ENCODE peak calls at places on chromosomes 12 and 14, in nine cellular contexts. One of them, this sample, is unnamed.

GRCh38 chr14:61678966-61679365 is 16.3 kb upstream of the HIF1A start:
- DNase-seq in upper lobe of right lung: no peak
- DNase-seq in uterus: no peak
- DNase-seq in body of pancreas: no peak
- DNase-seq in lower lobe of right lung: no peak
- DNase-seq in GM23248: peak; percentile 17
- DNase-seq in neural progenitor cell: peak; percentile 86
- DNase-seq in ascending aorta: no peak
- DNase-seq in heart left ventricle: no peak
- DNase-seq in this sample: no peak

GRCh38 chr14:102500190-102500661 is 9.3 kb downstream of the ANKRD9 start:
- DNase-seq in upper lobe of right lung: peak; percentile 89
- DNase-seq in uterus: peak; percentile 43
- DNase-seq in body of pancreas: no peak
- DNase-seq in lower lobe of right lung: peak; percentile 83
- DNase-seq in GM23248: peak; percentile 90
- DNase-seq in neural progenitor cell: no peak
- DNase-seq in ascending aorta: peak; percentile 64
- DNase-seq in heart left ventricle: peak; percentile 77
- DNase-seq in this sample: peak; percentile 98

GRCh38 chr12:108447168-108447840 is 67.8 kb upstream of the FICD start:
- DNase-seq in upper lobe of right lung: no peak
- DNase-seq in uterus: no peak
- DNase-seq in body of pancreas: no peak
- DNase-seq in lower lobe of right lung: no peak
- DNase-seq in GM23248: peak; percentile 51
- DNase-seq in neural progenitor cell: no peak
- DNase-seq in ascending aorta: no peak
- DNase-seq in heart left ventricle: no peak
- DNase-seq in this sample: peak; percentile 58

GRCh38 chr14:99378782-99379214 is 101.9 kb downstream of the SETD3 start:
- DNase-seq in upper lobe of right lung: no peak
- DNase-seq in uterus: no peak
- DNase-seq in body of pancreas: no peak
- DNase-seq in lower lobe of right lung: no peak
- DNase-seq in GM23248: peak; percentile 63
- DNase-seq in neural progenitor cell: no peak
- DNase-seq in ascending aorta: no peak
- DNase-seq in heart left ventricle: no peak
- DNase-seq in this sample: peak; percentile 94

GRCh38 chr12:132710062-132710421 is 600 bp upstream of the PGAM5 start:
- DNase-seq in upper lobe of right lung: no peak
- DNase-seq in uterus: no peak
- DNase-seq in body of pancreas: peak; percentile 29
- DNase-seq in lower lobe of right lung: peak; percentile 54
- DNase-seq in GM23248: peak; percentile 47
- DNase-seq in neural progenitor cell: peak; percentile 60
- DNase-seq in ascending aorta: no peak
- DNase-seq in heart left ventricle: no peak
- DNase-seq in this sample: peak; percentile 76

GRCh38 chr12:55742719-55743130 is at the start of gene GDF11:
- DNase-seq in upper lobe of right lung: peak; percentile 83
- DNase-seq in uterus: peak; percentile 87
- DNase-seq in body of pancreas: peak; percentile 71
- DNase-seq in lower lobe of right lung: peak; percentile 74
- DNase-seq in GM23248: peak; percentile 90
- DNase-seq in neural progenitor cell: peak; percentile 95
- DNase-seq in ascending aorta: no peak
- DNase-seq in heart left ventricle: peak; percentile 84
- DNase-seq in this sample: peak; percentile 99

GRCh38 chr14:32003585-32003984 is 73.5 kb upstream of the ARHGAP5 start:
- DNase-seq in upper lobe of right lung: no peak
- DNase-seq in uterus: no peak
- DNase-seq in body of pancreas: no peak
- DNase-seq in lower lobe of right lung: no peak
- DNase-seq in GM23248: no peak
- DNase-seq in neural progenitor cell: no peak
- DNase-seq in ascending aorta: no peak
- DNase-seq in heart left ventricle: no peak
- DNase-seq in this sample: no peak

GRCh38 chr12:2094597-2094996 is 41.8 kb downstream of the CACNA1C start:
- DNase-seq in upper lobe of right lung: peak; percentile 66
- DNase-seq in uterus: no peak
- DNase-seq in body of pancreas: no peak
- DNase-seq in lower lobe of right lung: no peak
- DNase-seq in GM23248: peak; percentile 71
- DNase-seq in neural progenitor cell: no peak
- DNase-seq in ascending aorta: no peak
- DNase-seq in heart left ventricle: no peak
- DNase-seq in this sample: peak; percentile 88

GRCh38 chr14:47549886-47550285 is 125.5 kb downstream of the MDGA2 start:
- DNase-seq in upper lobe of right lung: no peak
- DNase-seq in uterus: no peak
- DNase-seq in body of pancreas: no peak
- DNase-seq in lower lobe of right lung: no peak
- DNase-seq in GM23248: no peak
- DNase-seq in neural progenitor cell: no peak
- DNase-seq in ascending aorta: no peak
- DNase-seq in heart left ventricle: no peak
- DNase-seq in this sample: no peak

GRCh38 chr12:125053821-125054220 is 11.4 kb upstream of the AACS start:
- DNase-seq in upper lobe of right lung: no peak
- DNase-seq in uterus: no peak
- DNase-seq in body of pancreas: no peak
- DNase-seq in lower lobe of right lung: no peak
- DNase-seq in GM23248: no peak
- DNase-seq in neural progenitor cell: no peak
- DNase-seq in ascending aorta: no peak
- DNase-seq in heart left ventricle: no peak
- DNase-seq in this sample: no peak

GRCh38 chr14:32202468-32202865 is 602 bp downstream of the RNU6-8 start:
- DNase-seq in upper lobe of right lung: no peak
- DNase-seq in uterus: no peak
- DNase-seq in body of pancreas: no peak
- DNase-seq in lower lobe of right lung: no peak
- DNase-seq in GM23248: no peak
- DNase-seq in neural progenitor cell: peak; percentile 57
- DNase-seq in ascending aorta: no peak
- DNase-seq in heart left ventricle: no peak
- DNase-seq in this sample: no peak

GRCh38 chr14:64717870-64718269 is 13.6 kb downstream of the PLEKHG3 start:
- DNase-seq in upper lobe of right lung: no peak
- DNase-seq in uterus: no peak
- DNase-seq in body of pancreas: peak; percentile 86
- DNase-seq in lower lobe of right lung: no peak
- DNase-seq in GM23248: no peak
- DNase-seq in neural progenitor cell: no peak
- DNase-seq in ascending aorta: peak; percentile 5
- DNase-seq in heart left ventricle: no peak
- DNase-seq in this sample: peak; percentile 70

GRCh38 chr12:52514471-52515318 is 5.5 kb downstream of the KRT5 start:
- DNase-seq in upper lobe of right lung: no peak
- DNase-seq in uterus: no peak
- DNase-seq in body of pancreas: no peak
- DNase-seq in lower lobe of right lung: no peak
- DNase-seq in GM23248: no peak
- DNase-seq in neural progenitor cell: no peak
- DNase-seq in ascending aorta: no peak
- DNase-seq in heart left ventricle: no peak
- DNase-seq in this sample: no peak

GRCh38 chr12:685388-685787 is 22.1 kb upstream of the NINJ2 start:
- DNase-seq in upper lobe of right lung: no peak
- DNase-seq in uterus: no peak
- DNase-seq in body of pancreas: no peak
- DNase-seq in lower lobe of right lung: no peak
- DNase-seq in GM23248: no peak
- DNase-seq in neural progenitor cell: no peak
- DNase-seq in ascending aorta: no peak
- DNase-seq in heart left ventricle: no peak
- DNase-seq in this sample: no peak

DNA sequence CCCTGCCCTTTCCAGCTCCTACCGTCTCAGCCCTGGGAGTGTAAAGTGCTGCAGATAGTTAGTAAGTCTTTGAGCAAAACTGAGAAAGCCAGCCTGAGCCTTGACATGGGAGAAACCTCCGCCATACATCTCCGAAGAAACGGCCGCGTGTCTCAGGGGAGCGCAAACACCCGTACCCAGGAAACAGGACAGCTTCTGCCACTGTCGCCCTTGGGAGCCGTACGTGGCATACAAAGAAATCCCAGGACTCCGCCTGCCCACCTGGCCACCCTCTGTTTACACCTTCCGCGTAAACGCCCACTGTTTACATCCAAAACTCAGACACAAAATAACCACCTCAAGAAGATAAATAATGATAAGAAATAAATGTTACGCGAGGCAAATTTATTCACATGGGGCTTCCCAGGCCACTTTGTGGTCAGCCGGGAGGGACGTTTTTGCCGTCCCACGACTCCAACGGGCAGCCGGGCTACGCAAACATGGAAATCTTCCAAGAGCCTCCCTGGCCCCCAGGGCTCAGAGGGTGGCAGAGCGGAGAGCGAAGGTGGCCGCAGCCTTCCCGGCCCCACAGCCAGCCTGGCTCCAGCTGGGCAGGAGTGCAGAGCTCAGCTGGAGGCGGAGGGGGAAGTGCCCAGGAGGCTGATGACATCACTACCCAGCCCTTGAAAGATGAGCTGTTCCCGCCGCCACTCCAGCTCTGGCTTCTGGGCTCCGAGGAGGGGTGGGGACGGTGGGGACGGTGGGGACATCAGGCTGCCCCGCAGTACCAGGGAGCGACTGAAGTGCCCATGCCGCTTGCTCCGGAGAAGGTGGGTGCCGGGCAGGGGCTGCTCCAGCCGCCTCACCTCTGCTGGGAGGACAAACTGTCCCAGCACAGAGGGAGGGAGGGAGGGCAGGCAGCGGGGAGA is at the start of gene BDKRB2:
- DNase-seq in upper lobe of right lung: peak; percentile 82
- DNase-seq in uterus: peak; percentile 75
- DNase-seq in body of pancreas: peak; percentile 89
- DNase-seq in lower lobe of right lung: peak; percentile 73
- DNase-seq in GM23248: peak; percentile 95
- DNase-seq in neural progenitor cell: peak; percentile 88
- DNase-seq in ascending aorta: no peak
- DNase-seq in heart left ventricle: peak; percentile 39
- DNase-seq in this sample: peak; percentile 99
- H3K4me3 ChIP-seq in upper lobe of right lung: peak within 1 kb of the TSS; percentile 46
- H3K4me3 ChIP-seq in uterus: peak within 1 kb of the TSS; percentile 34
- H3K4me3 ChIP-seq in body of pancreas: peak within 1 kb of the TSS; percentile 13
- H3K4me3 ChIP-seq in lower lobe of right lung: peak within 1 kb of the TSS; percentile 45
- H3K4me3 ChIP-seq in GM23248: peak within 1 kb of the TSS; percentile 86
- H3K4me3 ChIP-seq in neural progenitor cell: peak within 1 kb of the TSS; percentile 46
- H3K4me3 ChIP-seq in ascending aorta: peak within 1 kb of the TSS; percentile 44
- H3K4me3 ChIP-seq in heart left ventricle: peak within 1 kb of the TSS; percentile 47
- H3K4me3 ChIP-seq in this sample: peak within 1 kb of the TSS; percentile 79

GRCh38 chr12:44184499-44185206 is 348.8 kb downstream of the TMEM117 start:
- DNase-seq in upper lobe of right lung: no peak
- DNase-seq in uterus: no peak
- DNase-seq in body of pancreas: no peak
- DNase-seq in lower lobe of right lung: no peak
- DNase-seq in GM23248: no peak
- DNase-seq in neural progenitor cell: no peak
- DNase-seq in ascending aorta: no peak
- DNase-seq in heart left ventricle: no peak
- DNase-seq in this sample: no peak
- H3K27ac ChIP-seq in upper lobe of right lung: no peak overlapping the region
- H3K27ac ChIP-seq in uterus: no peak overlapping the region
- H3K27ac ChIP-seq in body of pancreas: no peak overlapping the region
- H3K27ac ChIP-seq in lower lobe of right lung: no peak overlapping the region
- H3K27ac ChIP-seq in GM23248: no peak overlapping the region
- H3K27ac ChIP-seq in neural progenitor cell: no peak overlapping the region
- H3K27ac ChIP-seq in ascending aorta: no peak overlapping the region
- H3K27ac ChIP-seq in heart left ventricle: no peak overlapping the region
- H3K27ac ChIP-seq in this sample: no peak overlapping the region

GRCh38 chr12:106646472-106646871 is 63.7 kb downstream of the RFX4 start:
- DNase-seq in upper lobe of right lung: no peak
- DNase-seq in uterus: no peak
- DNase-seq in body of pancreas: no peak
- DNase-seq in lower lobe of right lung: no peak
- DNase-seq in GM23248: no peak
- DNase-seq in neural progenitor cell: no peak
- DNase-seq in ascending aorta: no peak
- DNase-seq in heart left ventricle: no peak
- DNase-seq in this sample: peak; percentile 11

GRCh38 chr12:106644335-106645073 is 61.7 kb downstream of the RFX4 start:
- DNase-seq in upper lobe of right lung: no peak
- DNase-seq in uterus: no peak
- DNase-seq in body of pancreas: no peak
- DNase-seq in lower lobe of right lung: no peak
- DNase-seq in GM23248: no peak
- DNase-seq in neural progenitor cell: no peak
- DNase-seq in ascending aorta: no peak
- DNase-seq in heart left ventricle: no peak
- DNase-seq in this sample: no peak

GRCh38 chr12:106645465-106646330 is 62.9 kb downstream of the RFX4 start:
- DNase-seq in upper lobe of right lung: no peak
- DNase-seq in uterus: no peak
- DNase-seq in body of pancreas: no peak
- DNase-seq in lower lobe of right lung: no peak
- DNase-seq in GM23248: no peak
- DNase-seq in neural progenitor cell: no peak
- DNase-seq in ascending aorta: no peak
- DNase-seq in heart left ventricle: no peak
- DNase-seq in this sample: peak; percentile 14

GRCh38 chr12:106642991-106643390 is 60.2 kb downstream of the RFX4 start:
- DNase-seq in upper lobe of right lung: no peak
- DNase-seq in uterus: no peak
- DNase-seq in body of pancreas: no peak
- DNase-seq in lower lobe of right lung: no peak
- DNase-seq in GM23248: peak; percentile 5
- DNase-seq in neural progenitor cell: no peak
- DNase-seq in ascending aorta: no peak
- DNase-seq in heart left ventricle: no peak
- DNase-seq in this sample: no peak

DNA sequence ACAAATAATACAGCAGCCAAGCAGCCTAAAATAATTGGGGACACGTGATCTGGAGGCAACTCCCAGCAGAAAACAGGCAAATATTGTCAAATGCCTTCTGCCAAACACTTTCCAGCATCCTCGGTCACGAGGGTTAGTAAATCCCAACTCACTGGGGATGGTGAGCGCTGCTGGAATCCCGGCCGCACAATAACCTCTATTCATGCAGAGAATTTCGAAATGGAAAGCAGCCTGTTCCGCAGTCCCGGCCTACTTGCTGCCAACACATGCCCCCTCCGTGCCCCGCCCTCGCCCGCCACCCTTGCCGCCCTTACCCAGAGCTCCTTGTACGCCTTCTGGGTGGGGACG is 62.2 kb downstream of the RFX4 start:
- DNase-seq in upper lobe of right lung: peak; percentile 75
- DNase-seq in uterus: no peak
- DNase-seq in body of pancreas: peak; percentile 82
- DNase-seq in lower lobe of right lung: peak; percentile 62
- DNase-seq in GM23248: no peak
- DNase-seq in neural progenitor cell: no peak
- DNase-seq in ascending aorta: no peak
- DNase-seq in heart left ventricle: peak; percentile 20
- DNase-seq in this sample: peak; percentile 25
- H3K4me3 ChIP-seq in upper lobe of right lung: no peak overlapping the region
- H3K4me3 ChIP-seq in uterus: no peak overlapping the region
- H3K4me3 ChIP-seq in body of pancreas: no peak overlapping the region
- H3K4me3 ChIP-seq in lower lobe of right lung: no peak overlapping the region
- H3K4me3 ChIP-seq in GM23248: no peak overlapping the region
- H3K4me3 ChIP-seq in neural progenitor cell: no peak overlapping the region
- H3K4me3 ChIP-seq in ascending aorta: no peak overlapping the region
- H3K4me3 ChIP-seq in heart left ventricle: no peak overlapping the region
- H3K4me3 ChIP-seq in this sample: peak overlapping the region; percentile 33

GRCh38 chr12:104460973-104461693 is 4.4 kb downstream of the CHST11 start:
- DNase-seq in upper lobe of right lung: no peak
- DNase-seq in uterus: no peak
- DNase-seq in body of pancreas: no peak
- DNase-seq in lower lobe of right lung: no peak
- DNase-seq in GM23248: no peak
- DNase-seq in neural progenitor cell: no peak
- DNase-seq in ascending aorta: no peak
- DNase-seq in heart left ventricle: no peak
- DNase-seq in this sample: no peak
- H3K27ac ChIP-seq in upper lobe of right lung: peak overlapping the region; percentile 58
- H3K27ac ChIP-seq in uterus: peak overlapping the region; percentile 16
- H3K27ac ChIP-seq in body of pancreas: no peak overlapping the region
- H3K27ac ChIP-seq in lower lobe of right lung: peak overlapping the region; percentile 15
- H3K27ac ChIP-seq in GM23248: no peak overlapping the region
- H3K27ac ChIP-seq in neural progenitor cell: no peak overlapping the region
- H3K27ac ChIP-seq in ascending aorta: no peak overlapping the region
- H3K27ac ChIP-seq in heart left ventricle: no peak overlapping the region
- H3K27ac ChIP-seq in this sample: no peak overlapping the region

This sample was measured in osteoblast.